ENCODE peak calls at places on chromosomes 5 and 9, in six cellular contexts. Y is heart left ventricle, A is IMR-90, N is uterus, J is Peyer's patch, O is tibial nerve. R is an unnamed sample.

GRCh38 chr5:103621548-103621930 is 59.0 kb upstream of the NUDT12 start:
- DNase-seq in N (no peak), A (no peak), Y (no peak), J (no peak), O (no peak), R (no peak)

GRCh38 chr9:136399176-136400037 is 563 bp downstream of the SNAPC4 start:
- DNase-seq in J (no peak), A (no peak), O (no peak), N (no peak), Y (no peak), R (no peak)

GRCh38 chr9:101727621-101728524 is 10.6 kb downstream of the GRIN3A start:
- DNase-seq in A (peak), J (peak), O (no peak), N (no peak), Y (no peak), R (no peak)

GRCh38 chr5:127031147-127031862 is 947 bp upstream of the MARCHF3 start:
- DNase-seq in O (no peak), A (no peak), J (no peak), Y (peak), N (no peak), R (peak)

GRCh38 chr5:158431369-158432029 is 572.6 kb upstream of the CLINT1 start:
- DNase-seq in J (no peak), N (peak), A (no peak), Y (peak), O (no peak), R (no peak)

GRCh38 chr9:84862308-84862707 is 192.8 kb downstream of the NTRK2 start:
- DNase-seq in J (no peak), A (no peak), Y (no peak), N (no peak), O (no peak), R (no peak)

GRCh38 chr5:101370240-101370639 is 467.2 kb upstream of the ST8SIA4 start:
- DNase-seq in A (no peak), Y (no peak), N (no peak), J (no peak), O (no peak), R (no peak)

GRCh38 chr5:127957701-127958190 is 125.8 kb upstream of the SLC12A2 start:
- DNase-seq in A (no peak), J (no peak), Y (no peak), O (no peak), N (no peak), R (no peak)

GRCh38 chr9:14349141-14349817 is 35.3 kb upstream of the NFIB start:
- DNase-seq in A (no peak), O (no peak), Y (peak), J (no peak), N (no peak), R (no peak)

GRCh38 chr5:125261505-125262250 is 515.2 kb upstream of the ZNF608 start:
- DNase-seq in Y (no peak), O (no peak), N (no peak), A (no peak), J (no peak), R (no peak)

GRCh38 chr5:151018846-151019245 is 1.5 kb upstream of the GPX3 start:
- DNase-seq in J (no peak), O (no peak), A (no peak), Y (no peak), N (no peak), R (no peak)

GRCh38 chr5:59485629-59486439 is 407.7 kb downstream of the PDE4D start:
- DNase-seq in Y (no peak), O (no peak), N (no peak), J (no peak), A (no peak), R (no peak)

GRCh38 chr5:313806-314376 is 7.6 kb upstream of the AHRR start:
- DNase-seq in Y (no peak), O (no peak), J (no peak), N (no peak), A (no peak), R (no peak)

GRCh38 chr5:316210-317085 is 5.1 kb upstream of the AHRR start:
- DNase-seq in O (no peak), N (no peak), A (no peak), J (no peak), Y (no peak), R (no peak)

GRCh38 chr5:317086-317811 is 4.3 kb upstream of the AHRR start:
- DNase-seq in A (peak), N (no peak), J (no peak), Y (no peak), O (no peak), R (no peak)

GRCh38 chr5:314676-315487 is 6.6 kb upstream of the AHRR start:
- DNase-seq in A (no peak), Y (no peak), J (no peak), O (no peak), N (no peak), R (no peak)

DNA sequence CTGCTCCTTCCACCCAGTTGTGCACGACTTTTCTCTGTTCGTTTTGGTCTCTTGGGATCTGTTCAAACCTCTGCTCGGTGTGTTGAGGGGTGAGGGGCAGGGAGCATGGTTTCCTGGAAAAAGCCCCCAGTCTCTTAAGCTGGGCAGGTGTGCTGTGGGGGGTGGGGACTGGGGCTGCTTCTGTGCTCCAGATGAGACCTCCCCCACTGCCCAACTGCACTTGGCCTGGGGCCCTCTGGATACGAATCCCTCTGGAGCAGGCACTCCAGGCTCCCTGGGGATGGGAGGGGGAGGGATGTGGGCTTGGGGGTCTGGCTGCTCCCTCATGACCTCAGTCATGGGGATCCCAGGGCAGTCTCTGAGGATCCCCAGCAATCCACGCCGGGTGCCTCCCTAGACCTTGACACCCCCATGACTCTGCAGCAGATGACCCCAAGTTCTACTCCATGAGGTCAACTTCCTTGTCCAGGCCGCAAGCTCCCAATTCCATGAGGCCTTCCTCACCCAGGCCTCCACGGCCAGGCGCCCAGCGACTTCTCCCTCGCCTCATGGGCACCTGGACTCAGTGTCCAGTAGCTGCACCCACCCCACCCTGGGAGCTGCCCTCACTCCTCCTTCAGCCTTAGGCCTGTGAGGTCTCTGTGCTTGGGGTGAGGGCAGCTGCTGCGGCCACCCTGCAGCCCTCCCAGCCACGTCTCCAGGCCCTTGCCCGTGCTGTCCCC is 5.9 kb upstream of the AHRR start:
- DNase-seq in O (no peak), A (no peak), J (no peak), N (no peak), Y (no peak), R (no peak)
- TF ChIP-seq POLR2A in O (no peak), A (no peak), J (no peak), N (no peak), Y (no peak), R (no peak)

DNA sequence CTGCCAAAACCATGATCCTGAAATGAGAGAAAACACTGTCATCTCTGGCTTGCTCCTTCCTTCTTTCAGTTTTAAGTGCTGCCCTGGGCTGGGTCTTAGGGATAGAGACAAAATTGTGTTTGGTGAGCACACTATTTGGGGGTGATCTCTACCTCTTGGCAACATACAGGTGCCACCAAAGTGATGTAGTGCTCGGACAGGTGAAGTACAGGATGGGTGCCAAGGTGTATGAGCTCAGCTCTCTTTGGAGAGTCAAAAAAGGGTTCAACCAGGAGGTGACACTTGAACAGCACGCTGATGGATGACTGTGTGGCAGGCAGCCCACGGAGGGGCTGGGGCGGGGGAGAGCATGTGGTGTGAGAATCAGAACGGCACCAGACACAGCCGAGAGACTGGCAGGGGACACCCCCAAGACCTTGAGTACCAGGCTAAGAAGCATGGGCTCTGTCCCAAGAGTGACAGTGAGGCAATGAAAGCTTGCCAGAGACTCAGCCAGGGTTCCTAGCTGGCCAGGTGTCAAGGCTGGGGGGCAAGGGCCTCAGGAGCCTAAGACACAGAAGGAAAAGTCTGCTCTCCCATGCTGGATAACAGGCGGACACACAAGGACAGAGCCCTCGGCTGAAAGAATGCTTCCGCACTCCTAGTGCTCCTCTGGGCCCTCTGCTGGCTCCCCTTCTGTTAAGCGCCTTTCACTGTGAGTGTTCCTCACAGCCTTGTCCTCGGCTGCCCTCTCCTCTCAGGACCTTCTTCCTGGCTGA is 2.5 kb downstream of the NHP2 start:
- DNase-seq in O (no peak), J (no peak), Y (no peak), A (no peak), N (no peak), R (no peak)
- TF ChIP-seq POLR2A in O (no peak), J (no peak), Y (no peak), A (no peak), N (no peak), R (no peak)

GRCh38 chr9:111896942-111897830 is 572 bp downstream of the UGCG start:
- DNase-seq in J (peak), A (no peak), Y (peak), O (peak), N (peak), R (peak)
- TF ChIP-seq POLR2A in J (no peak), A (no peak), Y (no peak), O (no peak), N (no peak), R (no peak)

GRCh38 chr9:92295240-92295790 is 1.8 kb upstream of the IARS1 start:
- DNase-seq in Y (no peak), J (no peak), A (no peak), O (no peak), N (no peak), R (no peak)
- TF ChIP-seq POLR2A in Y (no peak), J (no peak), A (no peak), O (no peak), N (no peak), R (no peak)

GRCh38 chr5:134563962-134564361 is 38.5 kb downstream of the JADE2 start:
- DNase-seq in N (no peak), J (no peak), A (no peak), Y (no peak), O (no peak), R (no peak)

GRCh38 chr5:134560698-134561097 is 35.2 kb downstream of the JADE2 start:
- DNase-seq in J (no peak), O (no peak), N (no peak), Y (no peak), A (no peak), R (no peak)

GRCh38 chr5:134564396-134564795 is 38.9 kb downstream of the JADE2 start:
- DNase-seq in Y (no peak), A (no peak), N (no peak), O (no peak), J (no peak), R (no peak)

GRCh38 chr5:134559672-134560071 is 34.2 kb downstream of the JADE2 start:
- DNase-seq in O (no peak), N (no peak), Y (no peak), J (no peak), A (no peak), R (no peak)

GRCh38 chr5:134561871-134562296 is 36.4 kb downstream of the JADE2 start:
- DNase-seq in Y (peak), A (peak), N (peak), J (no peak), O (no peak), R (no peak)
- TF ChIP-seq POLR2A in Y (no peak), A (no peak), N (no peak), J (no peak), O (no peak), R (no peak)

GRCh38 chr9:78207319-78207718 is 28.6 kb upstream of the CEP78 start:
- DNase-seq in O (no peak), Y (no peak), J (no peak), N (no peak), A (no peak), R (no peak)
- TF ChIP-seq POLR2A in O (no peak), Y (no peak), J (no peak), N (no peak), A (no peak), R (no peak)

R was measured in right lobe of liver.